ENCODE peak calls at places on chromosomes 16 and 17, in five cellular contexts. G is naive B cell, I is GM10248, A is HTR-8/SVneo, T is dermis microvascular lymphatic vessel endothelial cell. L is an unnamed sample.

GRCh38 chr16:4179763-4180260 is 62.1 kb downstream of the SRL start:
- DNase-seq in I (no peak), A (no peak), G (no peak), T (no peak), L (no peak)

GRCh38 chr17:39144414-39144813 is 7.0 kb downstream of the PLXDC1 start:
- DNase-seq in A (no peak), T (peak), G (no peak), I (no peak), L (peak)

GRCh38 chr16:75130150-75130771 is 13.7 kb upstream of the LDHD start:
- DNase-seq in A (no peak), T (no peak), I (no peak), G (no peak), L (no peak)

GRCh38 chr17:16407911-16408588 is 7.3 kb upstream of the TRPV2 start:
- DNase-seq in G (no peak), A (no peak), T (no peak), I (peak), L (peak)

GRCh38 chr17:61345825-61346628 is 53.6 kb upstream of the TBX2 start:
- DNase-seq in G (no peak), I (no peak), A (no peak), T (no peak), L (no peak)

GRCh38 chr16:28572659-28573510 is 19.2 kb downstream of the SGF29 start:
- DNase-seq in T (no peak), I (no peak), G (no peak), A (no peak), L (peak)

GRCh38 chr17:43915561-43915960 is 8.2 kb upstream of the MPP2 start:
- DNase-seq in T (no peak), I (no peak), G (no peak), A (no peak), L (no peak)

GRCh38 chr17:43801844-43802243 is 21.6 kb downstream of the CFAP97D1 start:
- DNase-seq in A (no peak), I (no peak), T (no peak), G (no peak), L (no peak)

GRCh38 chr17:5841862-5842261 is 228.3 kb upstream of the WSCD1 start:
- DNase-seq in I (no peak), G (no peak), T (no peak), A (no peak), L (no peak)

GRCh38 chr17:78337244-78338109 is 22.4 kb downstream of the SOCS3 start:
- DNase-seq in T (no peak), I (peak), A (no peak), G (peak), L (peak)

GRCh38 chr16:68328860-68329370 is 18.1 kb downstream of the PRMT7 start:
- DNase-seq in T (no peak), A (no peak), G (no peak), I (no peak), L (no peak)

GRCh38 chr16:81444448-81445121 is at the start of gene CMIP:
- DNase-seq in T (peak), I (peak), A (peak), G (peak), L (peak)

GRCh38 chr16:49592507-49593422 is 219.2 kb downstream of the C16orf78 start:
- DNase-seq in T (peak), A (peak), G (peak), I (peak), L (peak)

GRCh38 chr17:41739661-41740352 is 5.4 kb upstream of the HAP1 start:
- DNase-seq in G (no peak), T (no peak), I (no peak), A (peak), L (no peak)